ENCODE peak calls at places on chromosomes 7 and 10, in four cellular contexts. One of them, this sample, is unnamed.
A peak's percentile ranks its signal among the peaks of the same experiment; 100 is the strongest.

GRCh38 chr7:3998060-3998459 is 684.0 kb upstream of the FOXK1 start:
- DNase-seq in HCT116: no peak
- DNase-seq in K562: no peak
- DNase-seq in HepG2: no peak
- DNase-seq in this sample: no peak

GRCh38 chr10:3765376-3765667 is 19.7 kb downstream of the KLF6 start:
- DNase-seq in HepG2: no peak
- DNase-seq in HCT116: no peak
- DNase-seq in K562: no peak
- DNase-seq in this sample: no peak

GRCh38 chr10:92688927-92689662 is 660 bp upstream of the HHEX start:
- DNase-seq in HCT116: no peak
- DNase-seq in K562: peak; percentile 71
- DNase-seq in HepG2: peak; percentile 55
- DNase-seq in this sample: no peak

GRCh38 chr10:117217196-117217761 is 20.0 kb downstream of the KCNK18 start:
- DNase-seq in HepG2: no peak
- DNase-seq in K562: no peak
- DNase-seq in HCT116: no peak
- DNase-seq in this sample: no peak

GRCh38 chr7:36165059-36165458 is 12.0 kb downstream of the EEPD1 start:
- DNase-seq in HepG2: peak; percentile 96
- DNase-seq in HCT116: no peak
- DNase-seq in K562: no peak
- DNase-seq in this sample: no peak

GRCh38 chr7:92652536-92652935 is 62.3 kb upstream of the FAM133B start:
- DNase-seq in K562: no peak
- DNase-seq in HepG2: no peak
- DNase-seq in HCT116: no peak
- DNase-seq in this sample: no peak

GRCh38 chr7:114048386-114049235 is 129.8 kb upstream of the PPP1R3A start:
- DNase-seq in K562: peak; percentile 13
- DNase-seq in HepG2: peak; percentile 12
- DNase-seq in HCT116: no peak
- DNase-seq in this sample: peak; percentile 5

GRCh38 chr7:131556055-131556911 is at the start of gene PODXL:
- DNase-seq in HCT116: no peak
- DNase-seq in HepG2: no peak
- DNase-seq in K562: peak; percentile 81
- DNase-seq in this sample: no peak

GRCh38 chr7:29243777-29244655 is 49.4 kb downstream of the CHN2 start:
- DNase-seq in HepG2: no peak
- DNase-seq in K562: peak; percentile 23
- DNase-seq in HCT116: peak; percentile 29
- DNase-seq in this sample: no peak

GRCh38 chr7:45568536-45569289 is 5.5 kb upstream of the ADCY1 start:
- DNase-seq in HCT116: no peak
- DNase-seq in HepG2: no peak
- DNase-seq in K562: no peak
- DNase-seq in this sample: no peak

GRCh38 chr10:97715259-97715874 is 1.8 kb downstream of the MARVELD1 start:
- DNase-seq in K562: no peak
- DNase-seq in HepG2: no peak
- DNase-seq in HCT116: no peak
- DNase-seq in this sample: no peak

GRCh38 chr10:31242902-31243301 is 76.1 kb upstream of the ZEB1 start:
- DNase-seq in K562: peak; percentile 78
- DNase-seq in HepG2: peak; percentile 59
- DNase-seq in HCT116: peak; percentile 86
- DNase-seq in this sample: peak; percentile 20

GRCh38 chr10:5510281-5511072 is 11.1 kb upstream of the CALML5 start:
- DNase-seq in K562: no peak
- DNase-seq in HCT116: no peak
- DNase-seq in HepG2: no peak
- DNase-seq in this sample: no peak

GRCh38 chr7:116503835-116504234 is 4.3 kb downstream of the CAV2 start:
- DNase-seq in K562: no peak
- DNase-seq in HepG2: no peak
- DNase-seq in HCT116: no peak
- DNase-seq in this sample: no peak

DNA sequence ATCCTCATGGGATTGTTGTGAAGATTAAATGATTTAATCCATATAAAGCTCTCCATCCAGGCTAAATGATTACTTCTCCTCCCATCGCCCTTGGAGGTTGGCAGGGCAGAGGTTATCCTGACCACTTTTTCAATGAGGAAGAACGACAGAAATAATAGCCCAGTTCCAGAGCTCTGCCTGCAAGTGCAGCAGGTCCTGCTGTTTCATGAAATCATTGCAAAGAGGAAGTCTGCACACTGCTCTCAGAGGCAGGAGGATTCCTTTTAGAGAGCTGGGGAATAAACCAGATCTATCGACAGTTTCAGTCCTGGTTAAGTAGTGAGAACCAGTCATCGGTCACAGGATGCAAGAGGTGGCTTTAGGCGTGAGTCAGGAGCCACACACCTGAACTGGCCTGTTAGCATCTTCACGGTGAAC is 25.0 kb upstream of the CDH23 start:
- DNase-seq in K562: no peak
- DNase-seq in HepG2: no peak
- DNase-seq in HCT116: no peak
- DNase-seq in this sample: no peak
- TF ChIP-seq REST in K562: no peak
- TF ChIP-seq REST in HepG2: no peak
- TF ChIP-seq REST in HCT116: no peak
- TF ChIP-seq REST in this sample: no peak

DNA sequence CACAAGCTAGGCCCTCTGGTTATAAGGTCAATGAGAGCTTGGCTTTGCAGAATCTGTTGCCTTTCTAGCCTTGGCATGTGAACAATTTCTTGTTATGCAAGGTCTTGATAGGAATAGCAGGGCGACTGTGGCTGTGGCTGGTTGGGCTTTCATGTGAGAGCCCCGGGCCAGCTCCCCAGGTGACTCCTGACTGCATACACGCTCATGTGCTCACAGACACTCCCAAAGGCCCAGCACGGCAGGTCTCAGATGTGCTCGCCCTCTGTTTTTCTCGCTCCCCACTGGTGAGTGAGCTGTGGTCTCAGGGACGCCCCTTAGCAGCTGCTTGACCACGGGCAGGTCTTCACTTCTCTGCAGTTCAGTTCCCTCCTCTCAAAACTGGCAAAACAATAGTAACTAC is 37.1 kb upstream of the ZNF32 start:
- DNase-seq in HepG2: no peak
- DNase-seq in K562: no peak
- DNase-seq in HCT116: no peak
- DNase-seq in this sample: no peak
- TF ChIP-seq TCF7L2 in HepG2: no peak
- TF ChIP-seq TCF7L2 in K562: no peak
- TF ChIP-seq TCF7L2 in HCT116: no peak
- TF ChIP-seq TCF7L2 in this sample: no peak

GRCh38 chr7:30938435-30939316 is 25.1 kb upstream of the GHRHR start:
- DNase-seq in K562: peak; percentile 90
- DNase-seq in HepG2: peak; percentile 61
- DNase-seq in HCT116: peak; percentile 82
- DNase-seq in this sample: peak; percentile 73
- H3K4me3 ChIP-seq in K562: no peak overlapping the region
- H3K4me3 ChIP-seq in HepG2: no peak overlapping the region
- H3K4me3 ChIP-seq in HCT116: peak overlapping the region; percentile 19
- H3K4me3 ChIP-seq in this sample: no peak overlapping the region

GRCh38 chr10:506451-507354 is 182.8 kb downstream of the DIP2C start:
- DNase-seq in K562: no peak
- DNase-seq in HepG2: no peak
- DNase-seq in HCT116: no peak
- DNase-seq in this sample: no peak
- TF ChIP-seq REST in K562: no peak
- TF ChIP-seq REST in HepG2: no peak
- TF ChIP-seq REST in HCT116: no peak
- TF ChIP-seq REST in this sample: no peak

DNA sequence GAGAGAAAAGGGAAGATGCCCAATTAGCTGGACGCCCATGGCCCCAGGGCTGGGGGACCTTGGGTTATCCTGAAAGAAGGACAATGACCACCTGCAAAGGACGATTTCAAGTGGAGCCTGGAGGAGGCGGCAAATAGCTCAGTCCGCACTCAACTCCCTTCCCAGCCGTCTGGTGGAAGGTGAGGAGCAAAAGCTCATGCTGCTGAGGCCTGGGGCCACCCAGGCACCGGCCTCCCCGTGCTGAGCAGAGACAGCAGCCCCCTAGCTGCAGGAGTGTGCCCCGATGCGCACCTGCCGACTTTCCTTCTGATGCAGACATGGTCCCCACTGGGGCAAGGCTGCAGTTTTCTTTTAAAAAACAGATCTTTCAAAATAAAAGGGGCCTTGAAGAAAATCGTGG is 7.9 kb downstream of the FAM20C start:
- DNase-seq in K562: no peak
- DNase-seq in HepG2: no peak
- DNase-seq in HCT116: no peak
- DNase-seq in this sample: no peak
- TF ChIP-seq TCF7L2 in K562: no peak
- TF ChIP-seq TCF7L2 in HepG2: no peak
- TF ChIP-seq TCF7L2 in HCT116: no peak
- TF ChIP-seq TCF7L2 in this sample: no peak

GRCh38 chr7:30775992-30776391 is 4.8 kb downstream of the MINDY4 start:
- DNase-seq in HepG2: no peak
- DNase-seq in HCT116: no peak
- DNase-seq in K562: no peak
- DNase-seq in this sample: no peak
- H3K4me3 ChIP-seq in HepG2: no peak overlapping the region
- H3K4me3 ChIP-seq in HCT116: no peak overlapping the region
- H3K4me3 ChIP-seq in K562: no peak overlapping the region
- H3K4me3 ChIP-seq in this sample: no peak overlapping the region

GRCh38 chr7:70638381-70639128 is 493.4 kb upstream of the GALNT17 start:
- DNase-seq in K562: no peak
- DNase-seq in HepG2: no peak
- DNase-seq in HCT116: no peak
- DNase-seq in this sample: no peak
- TF ChIP-seq REST in K562: no peak
- TF ChIP-seq REST in HepG2: no peak
- TF ChIP-seq REST in HCT116: no peak
- TF ChIP-seq REST in this sample: no peak

GRCh38 chr10:18190840-18191239 is 50.6 kb downstream of the CACNB2 start:
- DNase-seq in K562: no peak
- DNase-seq in HepG2: no peak
- DNase-seq in HCT116: no peak
- DNase-seq in this sample: no peak
- TF ChIP-seq TCF7L2 in K562: no peak
- TF ChIP-seq TCF7L2 in HepG2: no peak
- TF ChIP-seq TCF7L2 in HCT116: no peak
- TF ChIP-seq TCF7L2 in this sample: no peak

This sample was measured in Panc1.